ENCODE peak calls at places on chromosomes 11 and 22, in ten cellular contexts. Q, J, K, L, W, N, T, Y, F and S are unnamed samples.

GRCh38 chr22:38383417-38383816 is 66.2 kb upstream of the CSNK1E start:
- DNase-seq in Q (no peak), J (no peak), K (no peak), L (no peak), W (no peak), N (no peak), T (no peak), Y (no peak), F (no peak), S (no peak)

GRCh38 chr11:69664103-69664775 is 10.9 kb downstream of the LTO1 start:
- DNase-seq in Q (no peak), J (no peak), K (no peak), L (no peak), W (no peak), N (no peak), T (no peak), Y (no peak), F (no peak), S (no peak)

GRCh38 chr11:40186401-40187091 is 1272.9 kb downstream of the LRRC4C start:
- DNase-seq in Q (no peak), J (no peak), K (peak), L (no peak), W (no peak), N (no peak), T (no peak), Y (no peak), F (no peak), S (no peak)

GRCh38 chr11:64725601-64726139 is 2.7 kb upstream of the NRXN2 start:
- DNase-seq in Q (no peak), J (no peak), K (no peak), L (no peak), W (no peak), N (no peak), T (no peak), Y (no peak), F (no peak), S (no peak)

GRCh38 chr22:31155425-31155824 is 4.6 kb upstream of the RNF185 start:
- DNase-seq in Q (no peak), J (peak), K (no peak), L (peak), W (no peak), N (no peak), T (no peak), Y (no peak), F (no peak), S (no peak)

GRCh38 chr11:128837627-128838026 is 29.5 kb downstream of the KCNJ1 start:
- DNase-seq in Q (no peak), J (no peak), K (no peak), L (no peak), W (no peak), N (no peak), T (peak), Y (no peak), F (no peak), S (no peak)

GRCh38 chr11:121841487-121842167 is 274.4 kb downstream of the BLID start:
- DNase-seq in Q (no peak), J (peak), K (no peak), L (peak), W (no peak), N (no peak), T (no peak), Y (no peak), F (no peak), S (peak)

GRCh38 chr11:119473901-119474681 is 51.1 kb upstream of the THY1 start:
- DNase-seq in Q (no peak), J (no peak), K (no peak), L (no peak), W (no peak), N (no peak), T (no peak), Y (peak), F (no peak), S (no peak)

GRCh38 chr11:47400813-47401279 is 7.5 kb upstream of the SLC39A13 start:
- DNase-seq in Q (no peak), J (peak), K (no peak), L (no peak), W (no peak), N (no peak), T (no peak), Y (no peak), F (no peak), S (no peak)